ENCODE peak calls at places on chromosomes 12 and 14, in ten cellular contexts. B is IMR-90; A is EL; T is NCI-H526 treated with DMSO at 0.1 percent for 48 hours; J is fibroblast of the conjunctiva; V is progenitor cell of endocrine pancreas; K is stimulated activated CD4-positive, alpha-beta T cell treated with anti-CD3 and anti-CD28 coated beads, Interleukin-4, amount 100 ng/mL, for 24 hours; Y is left cardiac atrium; H is Ammon's horn; U is kidney. W is an unnamed sample.

GRCh38 chr12:49946086-49946485 is 4.5 kb upstream of the AQP2 start:
- DNase-seq in B (no peak), A (no peak), T (no peak), J (no peak), V (no peak), K (no peak), Y (no peak), H (no peak), U (no peak), W (no peak)

GRCh38 chr12:8038659-8039114 is 6.2 kb downstream of the FOXJ2 start:
- DNase-seq in B (peak), A (peak), T (peak), J (no peak), V (no peak), K (peak), Y (peak), H (no peak), U (peak), W (peak)

GRCh38 chr12:90888316-90888715 is 66.7 kb downstream of the CCER1 start:
- DNase-seq in B (no peak), A (no peak), T (no peak), J (no peak), V (no peak), K (no peak), Y (no peak), H (no peak), U (no peak), W (no peak)

GRCh38 chr12:114902665-114903393 is 218.9 kb upstream of the TBX3 start:
- DNase-seq in B (peak), A (peak), T (peak), J (no peak), V (no peak), K (no peak), Y (no peak), H (no peak), U (no peak), W (no peak)

GRCh38 chr12:33588082-33588712 is 148.6 kb upstream of the SYT10 start:
- DNase-seq in B (no peak), A (no peak), T (no peak), J (peak), V (no peak), K (no peak), Y (peak), H (no peak), U (no peak), W (no peak)

GRCh38 chr12:124469193-124469888 is 98.1 kb downstream of the NCOR2 start:
- DNase-seq in B (no peak), A (no peak), T (no peak), J (no peak), V (no peak), K (peak), Y (no peak), H (no peak), U (peak), W (no peak)

GRCh38 chr12:89064151-89064550 is 288.1 kb downstream of the DUSP6 start:
- DNase-seq in B (no peak), A (no peak), T (no peak), J (no peak), V (no peak), K (no peak), Y (no peak), H (no peak), U (no peak), W (no peak)

GRCh38 chr14:90721619-90722305 is 94.5 kb downstream of the TTC7B start:
- DNase-seq in B (peak), A (no peak), T (no peak), J (no peak), V (no peak), K (peak), Y (no peak), H (no peak), U (no peak), W (no peak)

GRCh38 chr12:6697584-6698351 is 2.8 kb downstream of the PIANP start:
- DNase-seq in B (peak), A (peak), T (no peak), J (peak), V (no peak), K (no peak), Y (no peak), H (peak), U (peak), W (peak)

GRCh38 chr12:26318661-26319068 is 123.3 kb downstream of the SSPN start:
- DNase-seq in B (peak), A (peak), T (no peak), J (peak), V (no peak), K (no peak), Y (peak), H (peak), U (peak), W (peak)